ENCODE peak calls at places on chromosomes 16 and 17, in ten cellular contexts. C is cardiac fibroblast; U is T-helper 2 cell; V is omental fat pad; P is stimulated activated CD4-positive, alpha-beta T cell treated with anti-CD3 and anti-CD28 coated beads, Interleukin-1b, Interleukin-23, amount 100 ng/mL, for 24 hours; Z is astrocyte of the spinal cord; J is T-helper 1 cell; I is NCI-H2029; M is chondrocyte; T is AG08395. B is an unnamed sample.
A peak's percentile ranks its signal among the peaks of the same experiment; 100 is the strongest.

GRCh38 chr17:63932008-63932561 is at the start of gene CD79B:
- DNase-seq in T (no peak), M (no peak), J (no peak), V (no peak), C (no peak), U (no peak), Z (no peak), I (no peak), P (peak; percentile 36), B (no peak)

GRCh38 chr17:79681628-79682261 is 49.0 kb upstream of the ENPP7 start:
- DNase-seq in I (no peak), M (peak; percentile 58), Z (no peak), T (no peak), V (no peak), U (no peak), C (no peak), P (no peak), J (no peak), B (no peak)

GRCh38 chr16:48611329-48612137 is 1.6 kb upstream of the N4BP1 start:
- DNase-seq in J (peak; percentile 82), C (no peak), V (no peak), P (peak; percentile 60), T (no peak), M (peak; percentile 30), U (peak; percentile 80), Z (no peak), I (no peak), B (peak; percentile 91)

GRCh38 chr17:45430006-45430737 is 2.5 kb downstream of the ARHGAP27 start:
- DNase-seq in T (no peak), J (no peak), I (no peak), V (no peak), U (no peak), C (no peak), Z (no peak), M (no peak), P (no peak), B (peak; percentile 49)

GRCh38 chr16:27993587-27993986 is 69.9 kb downstream of the GSG1L start:
- DNase-seq in V (no peak), C (no peak), J (no peak), T (no peak), I (no peak), Z (no peak), P (no peak), U (no peak), M (no peak), B (peak; percentile 24)

GRCh38 chr16:68444058-68444657 is 4.2 kb downstream of the SMPD3 start:
- DNase-seq in I (no peak), P (no peak), T (peak; percentile 48), Z (peak; percentile 43), J (no peak), C (peak; percentile 40), V (no peak), U (no peak), M (no peak), B (peak; percentile 26)

GRCh38 chr17:68542698-68543463 is 30.7 kb downstream of the PRKAR1A start:
- DNase-seq in M (no peak), U (no peak), P (no peak), C (no peak), V (no peak), I (no peak), T (no peak), Z (no peak), J (no peak), B (no peak)

GRCh38 chr16:67000384-67001158 is 12.2 kb downstream of the CES4A start:
- DNase-seq in P (no peak), I (peak; percentile 21), U (peak; percentile 52), C (peak; percentile 43), T (peak; percentile 72), Z (peak; percentile 13), V (no peak), M (no peak), J (peak; percentile 41), B (peak; percentile 80)

GRCh38 chr16:88424536-88425230 is 28.4 kb upstream of the ZFPM1 start:
- DNase-seq in J (no peak), Z (no peak), C (no peak), U (no peak), T (no peak), M (no peak), V (no peak), I (no peak), P (no peak), B (no peak)

GRCh38 chr17:4623249-4623648 is 18.2 kb downstream of the ALOX15 start:
- DNase-seq in Z (no peak), C (peak; percentile 61), V (no peak), T (no peak), I (no peak), M (no peak), J (no peak), U (no peak), P (no peak), B (no peak)

GRCh38 chr17:5431929-5432556 is 6.9 kb downstream of the C1QBP start:
- DNase-seq in P (no peak), J (no peak), T (no peak), I (no peak), V (no peak), Z (no peak), U (no peak), C (no peak), M (no peak), B (no peak)

GRCh38 chr16:66511615-66512500 is 38.1 kb downstream of the TK2 start:
- DNase-seq in J (no peak), Z (peak; percentile 79), U (no peak), T (peak; percentile 85), C (peak; percentile 74), M (peak; percentile 40), I (no peak), P (no peak), V (no peak), B (no peak)

GRCh38 chr17:56679767-56680422 is 86.4 kb downstream of the NOG start:
- DNase-seq in I (no peak), C (no peak), U (no peak), T (no peak), M (no peak), V (no peak), J (no peak), P (no peak), Z (no peak), B (no peak)

GRCh38 chr17:9968881-9969280 is 63.8 kb upstream of the RCVRN start:
- DNase-seq in P (no peak), Z (peak; percentile 33), V (no peak), I (no peak), T (no peak), U (no peak), C (peak; percentile 25), J (no peak), M (no peak), B (no peak)

GRCh38 chr16:71383054-71383773 is 24.7 kb downstream of the CALB2 start:
- DNase-seq in Z (no peak), C (no peak), U (no peak), I (no peak), M (no peak), T (peak; percentile 25), V (no peak), J (no peak), P (no peak), B (no peak)

GRCh38 chr17:63442549-63443035 is 3.5 kb downstream of the CYB561 start:
- DNase-seq in J (no peak), U (no peak), C (no peak), T (no peak), M (no peak), Z (no peak), I (no peak), P (no peak), V (no peak), B (no peak)

GRCh38 chr17:39653662-39654331 is 11.4 kb upstream of the TCAP start:
- DNase-seq in C (peak; percentile 46), Z (no peak), P (peak; percentile 66), U (peak; percentile 73), T (peak; percentile 83), J (peak; percentile 74), M (no peak), I (peak; percentile 24), V (peak; percentile 77), B (no peak)

GRCh38 chr16:974606-975312 is 4.0 kb upstream of the LMF1 start:
- DNase-seq in T (no peak), M (no peak), J (no peak), C (no peak), U (no peak), V (no peak), I (no peak), Z (no peak), P (no peak), B (no peak)

GRCh38 chr16:666572-666971 is 1.4 kb upstream of the RHOT2 start:
- DNase-seq in Z (no peak), I (no peak), P (no peak), V (no peak), J (no peak), M (no peak), U (no peak), C (no peak), T (no peak), B (no peak)

GRCh38 chr16:3971261-3971660 is 90.7 kb upstream of the CREBBP start:
- DNase-seq in I (no peak), J (no peak), T (peak; percentile 19), M (no peak), V (no peak), U (no peak), C (peak; percentile 68), P (no peak), Z (peak; percentile 88), B (no peak)

GRCh38 chr17:20226814-20227482 is 217.8 kb downstream of the SPECC1 start:
- DNase-seq in U (peak; percentile 66), T (peak; percentile 91), P (peak; percentile 66), Z (peak; percentile 84), J (peak; percentile 53), C (peak; percentile 84), V (peak; percentile 67), M (no peak), I (peak; percentile 8), B (peak; percentile 86)

GRCh38 chr17:35973333-35974260 is 7.7 kb downstream of the CCL16 start:
- DNase-seq in I (no peak), C (peak; percentile 3), P (no peak), J (no peak), M (no peak), T (no peak), U (no peak), V (no peak), Z (peak; percentile 9), B (no peak)

GRCh38 chr17:76268015-76268749 is 3.0 kb downstream of the UBALD2 start:
- DNase-seq in Z (peak; percentile 67), C (peak; percentile 93), T (peak; percentile 77), J (peak; percentile 54), P (peak; percentile 77), M (no peak), I (no peak), U (peak; percentile 57), V (no peak), B (peak; percentile 94)

GRCh38 chr16:51834131-51834530 is 683.1 kb upstream of the SALL1 start:
- DNase-seq in Z (no peak), J (no peak), I (no peak), M (no peak), T (peak; percentile 65), P (no peak), U (no peak), C (peak; percentile 15), V (no peak), B (no peak)

GRCh38 chr16:51222016-51222415 is 70.9 kb upstream of the SALL1 start:
- DNase-seq in P (no peak), V (no peak), Z (no peak), I (no peak), M (no peak), T (no peak), C (no peak), U (no peak), J (no peak), B (no peak)

GRCh38 chr17:339193-340061 is 13.2 kb downstream of the RPH3AL start:
- DNase-seq in C (no peak), J (no peak), V (no peak), U (no peak), I (peak; percentile 78), Z (no peak), P (no peak), T (no peak), M (no peak), B (peak; percentile 59)

GRCh38 chr17:68431661-68432071 is 25.6 kb downstream of the WIPI1 start:
- DNase-seq in C (peak; percentile 56), T (peak; percentile 15), U (peak; percentile 18), J (peak; percentile 23), M (no peak), I (no peak), V (no peak), Z (peak; percentile 30), P (no peak), B (no peak)

GRCh38 chr16:87407511-87408112 is 15.5 kb downstream of the MAP1LC3B start:
- DNase-seq in U (no peak), V (no peak), M (peak; percentile 84), Z (peak; percentile 36), I (no peak), C (peak; percentile 47), J (no peak), T (no peak), P (no peak), B (peak; percentile 82)

B was measured in cardiac septum.